ENCODE peak calls at places on chromosomes 11 and 22, in four cellular contexts. O, X, S and T are unnamed samples.

GRCh38 chr11:27287205-27287604 is 75.8 kb downstream of the CCDC34 start:
- DNase-seq in S (no peak), X (no peak), O (no peak), T (no peak)

GRCh38 chr11:13169709-13170108 is 107.9 kb upstream of the BMAL1 start:
- DNase-seq in S (no peak), X (no peak), O (no peak), T (no peak)

GRCh38 chr22:40748388-40748970 is 69.2 kb downstream of the MCHR1 start:
- DNase-seq in S (no peak), X (no peak), O (peak; percentile 27), T (no peak)

GRCh38 chr11:65301491-65302329 is 13.0 kb upstream of the CDC42EP2 start:
- DNase-seq in S (no peak), X (peak; percentile 77), O (peak; percentile 79), T (no peak)

GRCh38 chr22:29458551-29458950 is 20.2 kb downstream of the RFPL1 start:
- DNase-seq in S (no peak), O (no peak), X (no peak), T (no peak)

GRCh38 chr11:119206512-119207299 is 567 bp downstream of the CBL start:
- DNase-seq in O (peak; percentile 77), X (peak; percentile 93), S (no peak), T (peak; percentile 83)

GRCh38 chr11:47108214-47108613 is 68.5 kb downstream of the ARFGAP2 start:
- DNase-seq in X (no peak), S (no peak), O (no peak), T (no peak)

GRCh38 chr22:42289671-42290269 is 19.3 kb upstream of the TCF20 start:
- DNase-seq in S (no peak), X (peak; percentile 59), O (no peak), T (no peak)

GRCh38 chr11:67507242-67507890 is 596 bp downstream of the CDK2AP2 start:
- DNase-seq in S (peak; percentile 82), O (peak; percentile 93), X (no peak), T (no peak)

GRCh38 chr11:9838229-9838628 is 174.4 kb downstream of the SWAP70 start:
- DNase-seq in S (no peak), O (no peak), X (no peak), T (no peak)

GRCh38 chr11:121767433-121767832 is 314.7 kb upstream of the SORL1-AS1 start:
- DNase-seq in X (no peak), S (no peak), O (no peak), T (no peak)

GRCh38 chr22:45424241-45424731 is 10.8 kb downstream of the RIBC2 start:
- DNase-seq in X (peak; percentile 60), O (no peak), S (no peak), T (peak; percentile 75)

GRCh38 chr11:69307421-69307820 is 13.5 kb downstream of the MYEOV start:
- DNase-seq in O (no peak), S (no peak), X (no peak), T (no peak)

GRCh38 chr11:9753031-9753430 is 89.2 kb downstream of the SWAP70 start:
- DNase-seq in X (no peak), O (no peak), S (no peak), T (no peak)

GRCh38 chr22:29517215-29517908 is 36.2 kb downstream of the THOC5 start:
- DNase-seq in X (peak; percentile 44), O (no peak), S (peak; percentile 34), T (no peak)

GRCh38 chr11:72425053-72425980 is 9.0 kb downstream of the CLPB start:
- DNase-seq in O (no peak), S (peak; percentile 46), X (no peak), T (no peak)

GRCh38 chr11:69273571-69273970 is 20.4 kb upstream of the MYEOV start:
- DNase-seq in X (no peak), O (no peak), S (no peak), T (no peak)

GRCh38 chr11:126233391-126233790 is 21.8 kb downstream of the FAM118B start:
- DNase-seq in O (no peak), X (no peak), S (no peak), T (no peak)

GRCh38 chr11:118532852-118533768 is 2.1 kb downstream of the TMEM25 start:
- DNase-seq in X (no peak), S (no peak), O (no peak), T (no peak)

DNA sequence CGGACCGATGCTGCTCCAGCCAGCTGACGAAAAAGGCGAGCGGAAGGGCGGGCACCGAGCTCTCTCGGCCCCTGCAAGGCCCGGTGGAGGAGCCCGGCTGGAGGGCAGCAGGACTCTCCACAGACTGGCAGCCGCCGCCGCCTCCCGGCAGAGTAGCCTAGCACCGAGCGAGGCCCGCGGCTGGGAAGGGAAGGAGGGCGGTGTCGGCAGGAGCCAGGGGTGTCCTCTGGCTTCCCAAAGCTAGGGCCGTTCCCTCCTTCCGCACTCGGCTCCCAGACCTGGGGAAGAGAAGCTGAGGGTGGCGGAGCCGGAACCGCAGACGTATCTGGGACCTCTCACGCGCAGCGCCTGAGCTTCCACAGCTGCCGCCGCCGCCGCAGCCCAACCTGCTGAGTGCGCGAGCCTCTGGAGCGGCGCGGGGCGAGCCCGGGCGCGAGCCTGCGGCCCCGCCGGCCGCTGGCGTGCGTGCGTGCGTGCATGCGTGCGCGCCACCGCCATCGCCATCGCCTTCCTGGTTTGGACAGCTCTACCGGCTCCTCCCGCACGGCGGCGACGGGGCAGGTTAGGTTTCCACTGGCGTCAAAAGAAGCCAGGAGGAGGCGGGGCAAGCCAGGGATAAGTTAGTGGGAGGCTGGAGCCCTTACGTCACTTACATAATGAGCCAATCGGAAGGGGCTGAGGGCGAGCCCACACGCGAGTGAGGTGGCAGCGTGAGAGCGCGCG is at the start of gene RAB6A:
- DNase-seq in S (peak; percentile 100), X (peak; percentile 100), O (peak; percentile 100), T (peak; percentile 100)
- TF ChIP-seq POLR2AphosphoS5 in S (peak; percentile 98), X (no peak), O (peak; percentile 84), T (no peak)

GRCh38 chr11:17648528-17648927 is 70.8 kb upstream of the MYOD1 start:
- DNase-seq in X (no peak), S (no peak), O (no peak), T (no peak)
- TF ChIP-seq POLR2AphosphoS5 in X (no peak), S (no peak), O (no peak), T (no peak)

GRCh38 chr22:43512279-43512678 is 100.5 kb downstream of the MPPED1 start:
- DNase-seq in O (no peak), X (no peak), S (no peak), T (no peak)

GRCh38 chr22:43515902-43516301 is 104.1 kb downstream of the MPPED1 start:
- DNase-seq in S (no peak), O (peak; percentile 68), X (no peak), T (no peak)

GRCh38 chr22:43516386-43516785 is 104.6 kb downstream of the MPPED1 start:
- DNase-seq in X (no peak), O (no peak), S (no peak), T (no peak)

GRCh38 chr22:43515411-43515810 is 103.6 kb downstream of the MPPED1 start:
- DNase-seq in O (no peak), S (no peak), X (no peak), T (no peak)

GRCh38 chr22:43514476-43515157 is 102.8 kb downstream of the MPPED1 start:
- DNase-seq in S (no peak), O (peak; percentile 23), X (no peak), T (no peak)
- TF ChIP-seq POLR2AphosphoS5 in S (no peak), O (no peak), X (no peak), T (no peak)

GRCh38 chr11:94959179-94959578 is 14.2 kb downstream of the CWC15 start:
- DNase-seq in X (peak; percentile 43), S (no peak), O (no peak), T (no peak)
- TF ChIP-seq POLR2AphosphoS5 in X (no peak), S (no peak), O (no peak), T (no peak)

GRCh38 chr22:31441652-31442051 is 42.2 kb downstream of the DRG1 start:
- DNase-seq in O (no peak), X (no peak), S (no peak), T (no peak)

GRCh38 chr22:31445642-31446041 is 44.0 kb downstream of the EIF4ENIF1 start:
- DNase-seq in O (no peak), S (no peak), X (no peak), T (no peak)

GRCh38 chr22:31440681-31441080 is 41.3 kb downstream of the DRG1 start:
- DNase-seq in O (no peak), X (no peak), S (no peak), T (no peak)

GRCh38 chr22:31443516-31443915 is 44.1 kb downstream of the DRG1 start:
- DNase-seq in X (no peak), O (no peak), S (no peak), T (no peak)

DNA sequence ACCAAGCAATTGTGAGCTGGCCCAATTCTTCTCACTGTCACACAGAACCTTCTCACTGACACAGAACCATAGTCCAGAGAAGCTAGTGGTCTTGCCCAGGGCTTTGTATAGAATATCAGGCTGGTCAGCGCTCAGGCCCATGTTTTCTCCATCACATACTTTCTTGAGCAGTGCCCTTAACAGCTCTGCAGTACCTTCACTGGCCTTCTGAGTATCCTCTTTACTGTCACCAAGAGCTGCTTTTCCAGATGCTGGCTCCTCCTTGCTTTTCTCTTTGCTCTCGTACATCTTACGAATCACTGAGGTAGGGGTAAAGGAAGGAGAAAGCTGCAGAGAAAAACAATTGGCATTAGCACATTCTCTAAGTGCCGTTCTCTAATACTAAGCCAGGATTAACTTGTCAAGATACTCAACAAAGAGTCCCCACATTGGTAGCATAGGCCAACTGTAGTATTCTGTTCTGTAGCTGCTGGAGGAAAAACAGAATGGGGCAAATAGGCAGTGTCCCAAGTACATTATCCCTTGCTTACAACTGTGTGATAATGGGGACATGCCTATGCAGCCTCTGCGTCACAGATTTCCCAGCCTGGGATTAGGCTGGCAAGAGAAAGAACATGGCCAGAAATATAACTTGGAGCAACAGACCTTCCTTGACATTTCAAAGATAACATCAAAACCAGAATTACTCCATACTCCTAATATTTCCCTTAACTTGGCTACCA is 43.5 kb downstream of the DRG1 start:
- DNase-seq in S (no peak), X (no peak), O (peak; percentile 35), T (no peak)
- TF ChIP-seq POLR2AphosphoS5 in S (peak; percentile 81), X (no peak), O (no peak), T (no peak)

DNA sequence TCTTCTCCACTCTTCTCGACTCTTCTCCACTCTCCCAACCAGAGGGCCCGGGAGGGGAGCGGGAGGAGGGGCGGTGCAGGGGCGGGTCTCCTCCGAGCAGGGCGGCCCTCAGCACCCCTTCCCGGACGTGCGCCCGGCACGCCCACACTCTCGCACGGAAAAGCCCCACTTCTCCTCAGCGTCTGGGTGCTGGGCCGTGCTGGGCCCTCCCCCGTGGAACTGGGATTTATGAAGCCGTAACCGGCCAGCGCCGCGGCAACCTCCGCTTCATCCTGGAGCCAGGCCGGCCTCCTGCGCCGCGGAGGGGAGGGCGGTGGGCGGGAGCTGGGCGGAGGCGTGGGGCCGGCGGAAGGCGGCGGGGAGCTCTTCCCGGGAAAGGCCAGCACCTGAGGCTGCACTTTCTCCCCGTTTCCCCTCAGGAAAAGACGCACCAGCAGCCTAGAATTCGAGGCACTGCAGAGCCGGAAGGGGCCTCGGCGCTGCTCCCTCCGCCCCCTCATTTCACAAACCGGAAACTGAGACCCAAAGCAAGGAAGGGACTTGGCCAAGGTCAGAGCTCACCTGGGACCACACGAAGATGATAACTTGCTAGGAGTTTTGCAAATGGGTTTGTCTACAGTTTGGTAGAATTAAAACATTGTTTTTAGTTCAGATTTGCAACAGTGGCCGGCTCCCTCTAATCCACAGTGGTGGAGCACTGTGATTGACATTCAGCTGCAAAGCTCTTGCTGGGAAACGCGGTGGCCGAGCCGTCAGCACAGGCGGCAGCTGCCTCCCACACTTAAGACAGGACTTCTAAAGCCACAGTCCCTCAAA is 31.6 kb upstream of the JAM3 start:
- DNase-seq in X (peak; percentile 89), S (peak; percentile 65), O (peak; percentile 82), T (peak; percentile 87)
- TF ChIP-seq POLR2AphosphoS5 in X (peak; percentile 81), S (peak; percentile 55), O (peak; percentile 46), T (no peak)

GRCh38 chr22:20018001-20018400 is 1.4 kb upstream of the ARVCF start:
- DNase-seq in O (no peak), S (no peak), X (no peak), T (no peak)
- TF ChIP-seq POLR2AphosphoS5 in O (no peak), S (no peak), X (no peak), T (no peak)